ENCODE peak calls at places on chromosome 17, in seven cellular contexts. B, U, S, E, G, X and Q are unnamed samples.
A peak's percentile ranks its signal among the peaks of the same experiment; 100 is the strongest.

GRCh38 chr17:61537264-61537771 is 53.7 kb downstream of the NACA2 start:
- DNase-seq in B (no peak), U (no peak), S (no peak), E (no peak), G (no peak), X (no peak), Q (no peak)

GRCh38 chr17:4161560-4162221 is 18.7 kb downstream of the CYB5D2 start:
- DNase-seq in B (no peak), U (no peak), S (peak; percentile 52), E (peak; percentile 58), G (no peak), X (peak; percentile 51), Q (no peak)

GRCh38 chr17:11944587-11944986 is 52.7 kb downstream of the ZNF18 start:
- DNase-seq in B (no peak), U (no peak), S (no peak), E (no peak), G (no peak), X (no peak), Q (no peak)

GRCh38 chr17:28712037-28712704 is 483 bp upstream of the PROCA1 start:
- DNase-seq in B (peak; percentile 63), U (peak; percentile 47), S (peak; percentile 80), E (peak; percentile 93), G (no peak), X (peak; percentile 82), Q (no peak)

GRCh38 chr17:62656446-62656845 is 29.0 kb downstream of the MRC2 start:
- DNase-seq in B (no peak), U (no peak), S (no peak), E (no peak), G (no peak), X (peak; percentile 9), Q (no peak)

GRCh38 chr17:73613271-73613941 is 30.8 kb downstream of the SDK2 start:
- DNase-seq in B (no peak), U (no peak), S (peak; percentile 97), E (peak; percentile 95), G (no peak), X (no peak), Q (no peak)

GRCh38 chr17:4719684-4720221 is 9.3 kb downstream of the ARRB2 start:
- DNase-seq in B (no peak), U (no peak), S (no peak), E (no peak), G (peak; percentile 84), X (peak; percentile 43), Q (no peak)

GRCh38 chr17:44766409-44767038 is 7.7 kb downstream of the ADAM11 start:
- DNase-seq in B (no peak), U (no peak), S (no peak), E (peak; percentile 75), G (no peak), X (no peak), Q (no peak)

GRCh38 chr17:81731271-81731670 is 19.2 kb downstream of the SLC25A10 start:
- DNase-seq in B (no peak), U (no peak), S (no peak), E (no peak), G (no peak), X (no peak), Q (no peak)

GRCh38 chr17:6548578-6549330 is 7.6 kb downstream of the PITPNM3 start:
- DNase-seq in B (no peak), U (peak; percentile 23), S (no peak), E (no peak), G (no peak), X (no peak), Q (peak; percentile 50)

GRCh38 chr17:48259710-48260291 is 152.2 kb downstream of the SNX11 start:
- DNase-seq in B (no peak), U (no peak), S (peak; percentile 38), E (peak; percentile 71), G (peak; percentile 35), X (no peak), Q (no peak)

GRCh38 chr17:38654411-38655398 is 20.1 kb downstream of the EPOP start:
- DNase-seq in B (no peak), U (no peak), S (no peak), E (peak; percentile 59), G (no peak), X (no peak), Q (no peak)

GRCh38 chr17:82876149-82876548 is 36.3 kb upstream of the ZNF750 start:
- DNase-seq in B (no peak), U (no peak), S (no peak), E (no peak), G (no peak), X (peak; percentile 51), Q (no peak)

GRCh38 chr17:37176683-37177082 is 199.1 kb upstream of the C17orf78 start:
- DNase-seq in B (no peak), U (no peak), S (no peak), E (no peak), G (no peak), X (no peak), Q (no peak)

GRCh38 chr17:67442787-67443624 is 65.9 kb downstream of the PITPNC1 start:
- DNase-seq in B (no peak), U (no peak), S (peak; percentile 26), E (no peak), G (no peak), X (no peak), Q (no peak)

GRCh38 chr17:37476431-37477130 is 13.1 kb upstream of the DUSP14 start:
- DNase-seq in B (peak; percentile 22), U (no peak), S (no peak), E (no peak), G (no peak), X (no peak), Q (no peak)

GRCh38 chr17:82082456-82082855 is 15.6 kb downstream of the FASN start:
- DNase-seq in B (no peak), U (no peak), S (no peak), E (no peak), G (no peak), X (no peak), Q (no peak)

GRCh38 chr17:27245230-27245696 is 48.7 kb upstream of the WSB1 start:
- DNase-seq in B (peak; percentile 86), U (peak; percentile 21), S (peak; percentile 85), E (peak; percentile 95), G (peak; percentile 95), X (peak; percentile 91), Q (peak; percentile 81)

GRCh38 chr17:63853260-63853659 is 10.8 kb upstream of the SMARCD2 start:
- DNase-seq in B (no peak), U (no peak), S (no peak), E (no peak), G (no peak), X (no peak), Q (no peak)

GRCh38 chr17:56694825-56695224 is 101.3 kb downstream of the NOG start:
- DNase-seq in B (no peak), U (no peak), S (no peak), E (no peak), G (no peak), X (no peak), Q (no peak)

GRCh38 chr17:46139365-46140210 is 53.6 kb downstream of the KANSL1 start:
- DNase-seq in B (no peak), U (no peak), S (no peak), E (no peak), G (no peak), X (no peak), Q (no peak)

GRCh38 chr17:18033442-18034099 is 5.4 kb downstream of the ATPAF2 start:
- DNase-seq in B (no peak), U (peak; percentile 48), S (peak; percentile 86), E (peak; percentile 81), G (peak; percentile 86), X (no peak), Q (no peak)

GRCh38 chr17:45336390-45337182 is 19.8 kb upstream of the MAP3K14 start:
- DNase-seq in B (no peak), U (no peak), S (no peak), E (no peak), G (no peak), X (peak; percentile 30), Q (no peak)

GRCh38 chr17:48198950-48199541 is 91.5 kb downstream of the SNX11 start:
- DNase-seq in B (no peak), U (no peak), S (no peak), E (no peak), G (no peak), X (no peak), Q (no peak)

GRCh38 chr17:36793976-36794375 is 143.3 kb upstream of the LHX1 start:
- DNase-seq in B (no peak), U (no peak), S (no peak), E (peak; percentile 23), G (no peak), X (no peak), Q (no peak)

GRCh38 chr17:35021520-35022380 is 41.4 kb downstream of the LIG3 start:
- DNase-seq in B (no peak), U (no peak), S (no peak), E (no peak), G (no peak), X (no peak), Q (no peak)
- H3K27ac ChIP-seq in B (peak overlapping the region; percentile 76), U (peak overlapping the region; percentile 87), S (no peak overlapping the region), E (no peak overlapping the region), G (peak overlapping the region; percentile 80), X (peak overlapping the region; percentile 78), Q (peak overlapping the region; percentile 87)

GRCh38 chr17:49437696-49438438 is 23.2 kb upstream of the PHB1 start:
- DNase-seq in B (no peak), U (no peak), S (no peak), E (no peak), G (no peak), X (no peak), Q (no peak)

GRCh38 chr17:49439673-49440571 is 25.2 kb upstream of the PHB1 start:
- DNase-seq in B (no peak), U (no peak), S (peak; percentile 22), E (peak; percentile 48), G (no peak), X (no peak), Q (no peak)

GRCh38 chr17:49439305-49439672 is 24.6 kb upstream of the PHB1 start:
- DNase-seq in B (no peak), U (no peak), S (no peak), E (peak; percentile 65), G (no peak), X (no peak), Q (no peak)

GRCh38 chr17:49438439-49438861 is 23.8 kb upstream of the PHB1 start:
- DNase-seq in B (no peak), U (no peak), S (peak; percentile 90), E (peak; percentile 80), G (no peak), X (no peak), Q (no peak)

DNA sequence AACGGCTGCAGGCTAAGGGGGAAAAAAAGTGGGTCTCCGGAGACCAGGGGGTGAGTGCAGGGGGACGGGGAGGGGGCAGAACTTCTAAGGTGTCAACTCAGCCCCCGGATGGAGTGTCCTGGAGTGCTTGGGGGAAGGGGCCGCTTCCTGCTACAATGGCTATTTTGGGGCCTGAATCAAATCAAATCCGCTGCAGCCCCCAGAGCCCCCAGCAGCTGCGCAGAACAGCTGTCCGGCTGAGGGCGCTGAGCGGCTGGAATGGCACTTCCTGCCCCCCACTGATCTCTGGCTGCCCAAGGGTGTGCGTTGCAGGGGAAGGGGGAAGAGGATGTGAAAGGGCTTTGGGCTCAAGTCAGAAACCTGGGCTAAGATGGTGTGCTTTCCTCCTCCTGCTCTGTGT is 24.2 kb upstream of the PHB1 start:
- DNase-seq in B (no peak), U (no peak), S (peak; percentile 67), E (peak; percentile 78), G (no peak), X (no peak), Q (no peak)
- H3K27ac ChIP-seq in B (no peak overlapping the region), U (no peak overlapping the region), S (peak overlapping the region; percentile 80), E (peak overlapping the region; percentile 86), G (no peak overlapping the region), X (no peak overlapping the region), Q (no peak overlapping the region)

GRCh38 chr17:80419255-80419654 is 4.3 kb downstream of the ENDOV start:
- DNase-seq in B (no peak), U (no peak), S (no peak), E (no peak), G (no peak), X (no peak), Q (no peak)
- H3K27ac ChIP-seq in B (no peak overlapping the region), U (no peak overlapping the region), S (no peak overlapping the region), E (no peak overlapping the region), G (no peak overlapping the region), X (no peak overlapping the region), Q (no peak overlapping the region)

GRCh38 chr17:900336-900735 is 79.2 kb downstream of the NXN start:
- DNase-seq in B (no peak), U (no peak), S (no peak), E (peak; percentile 76), G (no peak), X (no peak), Q (no peak)
- H3K27ac ChIP-seq in B (peak overlapping the region; percentile 90), U (no peak overlapping the region), S (no peak overlapping the region), E (no peak overlapping the region), G (no peak overlapping the region), X (peak overlapping the region; percentile 60), Q (no peak overlapping the region)